ENCODE peak calls at places on chromosomes 7 and 10, in nine cellular contexts. Q is stimulated activated CD8-positive, alpha-beta memory T cell treated with anti-CD3 and anti-CD28 coated beads, Interleukin-2, amount 100 ng/mL, for 48 hours; B is IMR-90; U is MCF 10A; A is MM.1S; O is cardiac fibroblast; M is GM03348; J is Daoy; T is head of caudate nucleus. L is an unnamed sample.

GRCh38 chr7:117200786-117201185 is 122.1 kb downstream of the WNT2 start:
- DNase-seq in A (no peak), Q (no peak), B (no peak), T (no peak), M (no peak), U (no peak), J (no peak), O (no peak), L (no peak)

GRCh38 chr7:122518488-122518887 is 180.4 kb downstream of the RNF133 start:
- DNase-seq in O (peak), Q (no peak), U (peak), M (no peak), T (no peak), B (no peak), J (no peak), A (no peak), L (no peak)

GRCh38 chr10:87961314-87961713 is 97.9 kb downstream of the PTEN start:
- DNase-seq in T (no peak), J (peak), M (peak), Q (no peak), A (no peak), O (peak), B (peak), U (peak), L (no peak)

GRCh38 chr7:49852619-49853462 is 79.4 kb downstream of the VWC2 start:
- DNase-seq in U (peak), Q (no peak), B (peak), J (peak), T (peak), O (peak), A (peak), M (peak), L (peak)

GRCh38 chr10:42827201-42827600 is 44.6 kb downstream of the BMS1 start:
- DNase-seq in Q (no peak), A (no peak), U (no peak), M (no peak), T (no peak), O (no peak), B (no peak), J (no peak), L (no peak)

GRCh38 chr7:157495177-157495553 is 158.4 kb downstream of the DNAJB6 start:
- DNase-seq in A (no peak), O (no peak), B (no peak), U (no peak), M (no peak), J (no peak), T (no peak), Q (no peak), L (no peak)

GRCh38 chr10:80136134-80136571 is 3.6 kb downstream of the PLAC9 start:
- DNase-seq in A (no peak), J (peak), T (no peak), Q (no peak), M (peak), B (peak), O (peak), U (peak), L (no peak)

GRCh38 chr10:28768227-28768626 is 90.9 kb downstream of the BAMBI start:
- DNase-seq in T (no peak), M (no peak), Q (no peak), U (no peak), A (no peak), B (no peak), J (no peak), O (no peak), L (peak)

GRCh38 chr10:70969188-70969587 is 80.8 kb upstream of the PCBD1 start:
- DNase-seq in U (no peak), O (no peak), A (no peak), J (no peak), M (no peak), T (no peak), B (no peak), Q (no peak), L (no peak)

GRCh38 chr7:140079121-140079536 is 16.4 kb upstream of the PARP12 start:
- DNase-seq in T (no peak), O (peak), U (peak), A (no peak), M (peak), J (peak), B (peak), Q (no peak), L (no peak)

GRCh38 chr10:43653746-43654145 is 5.1 kb upstream of the ZNF32 start:
- DNase-seq in M (no peak), T (no peak), B (peak), Q (no peak), J (no peak), U (no peak), O (peak), A (no peak), L (no peak)

GRCh38 chr7:152849128-152849527 is 89.6 kb downstream of the ACTR3B start:
- DNase-seq in M (no peak), O (no peak), B (no peak), Q (no peak), A (no peak), T (no peak), U (no peak), J (no peak), L (no peak)

GRCh38 chr10:8910314-8910713 is 855.8 kb downstream of the GATA3 start:
- DNase-seq in Q (no peak), O (no peak), T (no peak), B (no peak), U (peak), M (no peak), J (no peak), A (no peak), L (no peak)

GRCh38 chr10:61786728-61787127 is 114.8 kb upstream of the ARID5B start:
- DNase-seq in M (peak), B (peak), J (peak), U (peak), O (peak), T (no peak), A (peak), Q (no peak), L (no peak)

L was measured in globus pallidus.